ENCODE peak calls at places on chromosomes 7 and 10, in six cellular contexts. X, F, B, E, V and Q are unnamed samples.

GRCh38 chr7:3650844-3651243 is 349.8 kb downstream of the SDK1 start:
- DNase-seq in X (no peak), F (no peak), B (no peak), E (no peak), V (no peak), Q (no peak)

GRCh38 chr10:46520381-46520780 is 36.1 kb downstream of the GPRIN2 start:
- DNase-seq in X (peak), F (no peak), B (no peak), E (no peak), V (no peak), Q (no peak)

GRCh38 chr7:126079151-126079550 is 1149.5 kb upstream of the POT1 start:
- DNase-seq in X (no peak), F (no peak), B (no peak), E (no peak), V (no peak), Q (no peak)

GRCh38 chr7:39527296-39527695 is 38.9 kb upstream of the YAE1 start:
- DNase-seq in X (no peak), F (no peak), B (no peak), E (no peak), V (no peak), Q (no peak)

GRCh38 chr10:60508831-60509230 is 119.2 kb upstream of the ANK3 start:
- DNase-seq in X (no peak), F (no peak), B (no peak), E (no peak), V (no peak), Q (no peak)

GRCh38 chr10:43949351-43949750 is 300.7 kb upstream of the ZNF32 start:
- DNase-seq in X (no peak), F (no peak), B (no peak), E (no peak), V (no peak), Q (no peak)

GRCh38 chr10:101042667-101043355 is 11.8 kb downstream of the SFXN3 start:
- DNase-seq in X (peak), F (peak), B (peak), E (peak), V (peak), Q (peak)

GRCh38 chr10:13146383-13146782 is 15.0 kb upstream of the MCM10 start:
- DNase-seq in X (no peak), F (no peak), B (no peak), E (no peak), V (no peak), Q (no peak)

GRCh38 chr10:109881481-109881880 is 41.8 kb downstream of the XPNPEP1 start:
- DNase-seq in X (no peak), F (no peak), B (no peak), E (no peak), V (no peak), Q (no peak)

GRCh38 chr7:122299935-122300606 is 4.5 kb downstream of the FEZF1 start:
- DNase-seq in X (no peak), F (no peak), B (no peak), E (no peak), V (no peak), Q (no peak)

GRCh38 chr10:102064868-102065560 is at the start of gene HPS6:
- DNase-seq in X (peak), F (peak), B (peak), E (peak), V (peak), Q (no peak)

GRCh38 chr7:94451276-94451675 is 56.6 kb downstream of the COL1A2 start:
- DNase-seq in X (no peak), F (no peak), B (no peak), E (no peak), V (no peak), Q (no peak)

GRCh38 chr7:87413951-87414381 is 61.5 kb downstream of the ABCB4 start:
- DNase-seq in X (no peak), F (peak), B (no peak), E (no peak), V (no peak), Q (no peak)

GRCh38 chr7:152891837-152892236 is 132.3 kb downstream of the ACTR3B start:
- DNase-seq in X (no peak), F (no peak), B (no peak), E (no peak), V (no peak), Q (no peak)

GRCh38 chr10:125025341-125025740 is 83.4 kb downstream of the ZRANB1 start:
- DNase-seq in X (no peak), F (no peak), B (no peak), E (no peak), V (no peak), Q (no peak)

GRCh38 chr10:44479306-44479705 is 94.4 kb upstream of the CXCL12 start:
- DNase-seq in X (no peak), F (no peak), B (no peak), E (no peak), V (no peak), Q (no peak)

GRCh38 chr7:99193527-99194214 is 14.2 kb downstream of the KPNA7 start:
- DNase-seq in X (no peak), F (peak), B (no peak), E (no peak), V (no peak), Q (no peak)

GRCh38 chr10:108358912-108359311 is 1194.4 kb upstream of the SORCS1 start:
- DNase-seq in X (no peak), F (peak), B (no peak), E (no peak), V (no peak), Q (no peak)

GRCh38 chr10:60604356-60604755 is 173.9 kb upstream of the CDK1 start:
- DNase-seq in X (no peak), F (no peak), B (no peak), E (no peak), V (no peak), Q (no peak)

GRCh38 chr10:55137063-55137462 is 336.0 kb upstream of the PCDH15 start:
- DNase-seq in X (no peak), F (no peak), B (no peak), E (no peak), V (no peak), Q (no peak)

GRCh38 chr10:63478564-63478963 is 12.8 kb upstream of the JMJD1C start:
- DNase-seq in X (no peak), F (no peak), B (no peak), E (no peak), V (no peak), Q (no peak)

GRCh38 chr10:561721-562120 is 127.7 kb downstream of the DIP2C start:
- DNase-seq in X (no peak), F (no peak), B (no peak), E (no peak), V (no peak), Q (no peak)

GRCh38 chr7:6143997-6144396 is 112.8 kb downstream of the ANKRD61 start:
- DNase-seq in X (no peak), F (no peak), B (no peak), E (no peak), V (no peak), Q (no peak)

GRCh38 chr10:66928000-66928770 is 2.3 kb downstream of the LRRTM3 start:
- DNase-seq in X (no peak), F (no peak), B (no peak), E (no peak), V (no peak), Q (no peak)

GRCh38 chr7:127158659-127159058 is 94.1 kb downstream of the GRM8 start:
- DNase-seq in X (no peak), F (no peak), B (no peak), E (no peak), V (no peak), Q (no peak)

GRCh38 chr10:115129752-115130151 is 36.6 kb downstream of the ATRNL1 start:
- DNase-seq in X (no peak), F (peak), B (no peak), E (no peak), V (no peak), Q (no peak)

GRCh38 chr7:44065431-44066110 is at the start of gene PGAM2:
- DNase-seq in X (no peak), F (no peak), B (no peak), E (no peak), V (no peak), Q (no peak)